ENCODE peak calls at places on chromosomes 7 and 10, in ten cellular contexts. V is colonic mucosa, M is neuronal stem cell, I is GM23248, C is mesendoderm, R is MM.1S, A is H1, B is IMR-90, Q is endodermal cell, Z is fibroblast of lung. N is an unnamed sample.

GRCh38 chr10:119502214-119502613 is 40.3 kb downstream of the RGS10 start:
- DNase-seq in R (no peak), M (no peak), Z (no peak), V (no peak), I (no peak), C (peak; percentile 51), B (no peak), A (no peak), Q (peak; percentile 73), N (peak; percentile 78)

GRCh38 chr7:35652124-35652523 is 42.8 kb downstream of the HERPUD2 start:
- DNase-seq in V (no peak), M (no peak), Z (no peak), Q (no peak), B (no peak), I (no peak), A (no peak), C (no peak), R (no peak), N (no peak)

GRCh38 chr10:7274293-7274692 is 136.5 kb downstream of the SFMBT2 start:
- DNase-seq in I (no peak), V (no peak), Q (no peak), Z (no peak), B (no peak), R (no peak), A (no peak), M (no peak), C (no peak), N (no peak)

GRCh38 chr7:43110790-43111362 is 1.6 kb upstream of the HECW1 start:
- DNase-seq in Z (no peak), Q (no peak), R (peak; percentile 83), A (no peak), V (no peak), I (peak; percentile 14), B (no peak), M (no peak), C (no peak), N (no peak)

GRCh38 chr7:51280156-51280555 is 36.5 kb downstream of the COBL start:
- DNase-seq in M (no peak), A (peak; percentile 40), C (no peak), I (no peak), R (no peak), V (no peak), Z (no peak), B (no peak), Q (no peak), N (no peak)

GRCh38 chr10:63697956-63698814 is 177.0 kb downstream of the REEP3 start:
- DNase-seq in Q (no peak), Z (no peak), C (no peak), I (no peak), B (no peak), A (no peak), R (no peak), M (no peak), V (no peak), N (no peak)

GRCh38 chr7:69364814-69365587 is 233.3 kb upstream of the AUTS2 start:
- DNase-seq in M (no peak), B (no peak), I (no peak), C (no peak), Z (no peak), R (no peak), V (no peak), A (no peak), Q (no peak), N (no peak)

GRCh38 chr7:104272767-104273384 is 55.5 kb upstream of the LHFPL3 start:
- DNase-seq in R (peak; percentile 54), Z (peak; percentile 50), A (no peak), I (peak; percentile 60), B (peak; percentile 57), C (peak; percentile 56), V (peak; percentile 20), M (no peak), Q (no peak), N (no peak)

GRCh38 chr7:151114151-151115090 is 28.1 kb downstream of the AGAP3 start:
- DNase-seq in A (peak; percentile 75), Q (peak; percentile 87), C (peak; percentile 76), Z (peak; percentile 12), R (no peak), I (peak; percentile 63), B (no peak), M (no peak), V (peak; percentile 46), N (no peak)

GRCh38 chr10:48400129-48400849 is 93.8 kb downstream of the MAPK8 start:
- DNase-seq in A (no peak), I (peak; percentile 21), C (no peak), V (no peak), Z (no peak), R (no peak), M (no peak), Q (no peak), B (peak; percentile 64), N (no peak)

GRCh38 chr7:5426226-5426475 is 2.5 kb upstream of the TNRC18 start:
- DNase-seq in Q (no peak), B (peak; percentile 66), C (no peak), M (no peak), R (no peak), V (no peak), A (no peak), I (peak; percentile 91), Z (peak; percentile 63), N (no peak)
- H3K9ac ChIP-seq in Q (peak overlapping the region; percentile 100), B (peak overlapping the region; percentile 90), C (peak overlapping the region; percentile 95), M (peak overlapping the region; percentile 99), R (peak overlapping the region; percentile 78), V (peak overlapping the region; percentile 100), A (peak overlapping the region; percentile 66), I (peak overlapping the region; percentile 95), Z (peak overlapping the region; percentile 75), N (peak overlapping the region; percentile 99)

GRCh38 chr10:80464557-80465466 is 10.7 kb downstream of the TSPAN14 start:
- DNase-seq in Z (no peak), V (peak; percentile 26), M (peak; percentile 84), B (peak; percentile 45), A (no peak), C (peak; percentile 92), R (no peak), I (peak; percentile 63), Q (peak; percentile 94), N (no peak)

GRCh38 chr10:80468002-80468401 is 13.9 kb downstream of the TSPAN14 start:
- DNase-seq in Z (no peak), Q (peak; percentile 93), C (peak; percentile 94), R (no peak), A (no peak), M (no peak), V (peak; percentile 54), I (no peak), B (no peak), N (peak; percentile 93)

GRCh38 chr10:80468806-80469421 is 14.8 kb downstream of the TSPAN14 start:
- DNase-seq in B (no peak), C (no peak), Q (no peak), R (no peak), M (no peak), Z (no peak), A (no peak), I (no peak), V (peak; percentile 28), N (no peak)

GRCh38 chr10:80465839-80466590 is 11.9 kb downstream of the TSPAN14 start:
- DNase-seq in I (no peak), V (no peak), M (no peak), C (no peak), A (no peak), Q (no peak), R (no peak), Z (no peak), B (no peak), N (no peak)

GRCh38 chr10:80466724-80467326 is 12.7 kb downstream of the TSPAN14 start:
- DNase-seq in M (no peak), R (no peak), A (no peak), C (no peak), I (no peak), Q (no peak), Z (no peak), V (no peak), B (no peak), N (no peak)
- H3K4me1 ChIP-seq in M (peaks cover 71% of the 10 kb centered on the region), R (no peaks in the 10 kb centered on the region), A (peaks cover 40% of the 10 kb centered on the region), C (peaks cover 26% of the 10 kb centered on the region), I (peaks cover 31% of the 10 kb centered on the region), Q (peaks cover 25% of the 10 kb centered on the region), Z (peaks cover 25% of the 10 kb centered on the region), V (peaks cover 36% of the 10 kb centered on the region), B (peaks cover 31% of the 10 kb centered on the region), N (peaks cover 62% of the 10 kb centered on the region)

GRCh38 chr7:149282331-149282655 is 20.3 kb downstream of the ZNF783 start:
- DNase-seq in A (no peak), B (no peak), C (no peak), Q (no peak), R (no peak), M (no peak), I (no peak), Z (no peak), V (no peak), N (no peak)

GRCh38 chr7:149285581-149285975 is 23.6 kb downstream of the ZNF783 start:
- DNase-seq in B (peak; percentile 11), M (no peak), C (peak; percentile 46), Z (peak; percentile 18), A (no peak), I (peak; percentile 51), V (peak; percentile 35), Q (peak; percentile 70), R (no peak), N (peak; percentile 77)

GRCh38 chr7:149284850-149285580 is 23.0 kb downstream of the ZNF783 start:
- DNase-seq in B (peak; percentile 80), Q (peak; percentile 99), Z (peak; percentile 82), A (peak; percentile 100), V (peak; percentile 99), I (peak; percentile 93), M (peak; percentile 89), C (peak; percentile 94), R (peak; percentile 100), N (peak; percentile 98)

GRCh38 chr7:149283321-149283720 is 21.3 kb downstream of the ZNF783 start:
- DNase-seq in C (no peak), R (no peak), I (no peak), B (no peak), M (no peak), Q (no peak), V (no peak), A (no peak), Z (no peak), N (no peak)

DNA sequence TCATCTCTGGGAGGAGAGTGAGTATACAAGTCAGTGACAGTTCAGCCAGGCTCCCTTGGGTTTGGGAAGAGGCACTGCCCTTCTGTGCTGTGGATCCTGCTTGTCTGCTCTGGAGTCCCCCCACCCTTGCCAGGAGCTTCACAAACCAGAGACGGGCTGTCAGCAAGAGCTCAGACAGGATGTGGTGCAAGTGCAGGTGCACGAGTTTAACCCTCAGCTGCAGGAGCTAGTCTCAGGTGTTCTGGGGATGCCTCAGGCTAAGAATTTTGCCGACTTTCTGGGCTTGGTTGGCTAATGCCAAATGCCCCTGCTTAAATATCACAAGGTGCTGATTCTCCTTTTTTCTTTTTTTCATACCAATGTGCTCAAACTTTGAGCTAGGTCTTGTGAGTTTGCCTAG is 22.3 kb downstream of the ZNF783 start:
- DNase-seq in B (no peak), C (no peak), I (no peak), M (no peak), V (no peak), R (peak; percentile 99), Z (no peak), A (no peak), Q (no peak), N (no peak)
- H3K4me3 ChIP-seq in B (no peak overlapping the region), C (no peak overlapping the region), I (no peak overlapping the region), M (peak overlapping the region; percentile 73), V (no peak overlapping the region), R (peak overlapping the region; percentile 83), Z (no peak overlapping the region), A (peak overlapping the region; percentile 14), Q (peak overlapping the region; percentile 91), N (no peak overlapping the region)

DNA sequence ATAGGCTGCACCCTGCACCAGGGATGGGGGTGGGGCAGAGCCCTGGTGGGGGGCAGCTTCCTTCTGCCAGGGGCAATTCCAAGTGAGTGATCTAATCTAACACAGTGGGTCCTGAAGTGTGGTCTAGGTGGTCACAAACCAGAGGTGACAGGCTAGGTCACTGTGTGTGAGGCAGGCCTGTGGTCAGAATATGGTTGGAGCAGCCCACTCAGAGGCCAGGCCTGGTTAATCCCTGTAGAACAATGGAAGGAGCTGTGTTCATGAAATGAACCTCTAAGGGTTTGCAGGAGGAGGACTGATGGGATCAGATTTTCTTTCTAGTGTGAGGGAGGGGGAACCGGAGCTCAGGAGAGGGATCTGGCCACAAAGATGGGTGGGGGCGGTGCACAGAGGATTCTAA is 10.0 kb upstream of the TSPAN14 start:
- DNase-seq in V (no peak), I (no peak), Q (no peak), A (no peak), Z (no peak), M (no peak), C (no peak), B (no peak), R (no peak), N (no peak)
- H3K9ac ChIP-seq in V (no peak overlapping the region), I (no peak overlapping the region), Q (no peak overlapping the region), A (no peak overlapping the region), Z (no peak overlapping the region), M (no peak overlapping the region), C (peak overlapping the region; percentile 24), B (no peak overlapping the region), R (no peak overlapping the region), N (no peak overlapping the region)

N was measured in kidney.